ENCODE peak calls at places on chromosomes 2 and 18, in seven cellular contexts. S is neural crest cell; T is Kasumi-1; B is stimulated activated CD4-positive, alpha-beta T cell treated with anti-CD3 and anti-CD28 coated beads, Interleukin-4, amount 100 ng/mL, for 1 hour; C is progenitor cell of endocrine pancreas; W is hepatocyte; R is activated T-helper 9 cell treated with anti-CD3 and anti-CD28 coated beads, Interleukin-2, amount 50 U/mL, for 16 hours. X is an unnamed sample.

GRCh38 chr2:2879776-2880175 is 497.8 kb downstream of the EIPR1 start:
- DNase-seq in S (no peak), T (no peak), B (no peak), C (no peak), W (no peak), R (no peak), X (no peak)

GRCh38 chr2:109635426-109636289 is 21.5 kb downstream of the SOWAHC start:
- DNase-seq in S (no peak), T (no peak), B (no peak), C (no peak), W (no peak), R (no peak), X (no peak)

GRCh38 chr18:363327-364115 is 95.7 kb upstream of the THOC1 start:
- DNase-seq in S (no peak), T (peak; percentile 42), B (no peak), C (no peak), W (no peak), R (no peak), X (no peak)

GRCh38 chr2:6459138-6459537 is 406.6 kb downstream of the CMPK2 start:
- DNase-seq in S (no peak), T (no peak), B (no peak), C (no peak), W (no peak), R (no peak), X (no peak)

GRCh38 chr2:109239720-109240119 is 110.7 kb downstream of the SH3RF3 start:
- DNase-seq in S (no peak), T (no peak), B (no peak), C (no peak), W (peak; percentile 24), R (no peak), X (peak; percentile 49)

GRCh38 chr2:107068069-107068468 is 182.1 kb upstream of the ST6GAL2 start:
- DNase-seq in S (no peak), T (no peak), B (no peak), C (no peak), W (no peak), R (no peak), X (peak; percentile 83)

GRCh38 chr18:26317353-26317865 is 91.2 kb downstream of the TAF4B start:
- DNase-seq in S (no peak), T (no peak), B (no peak), C (no peak), W (no peak), R (no peak), X (no peak)

GRCh38 chr18:55841314-55841713 is 253.3 kb upstream of the TCF4 start:
- DNase-seq in S (no peak), T (no peak), B (no peak), C (no peak), W (no peak), R (no peak), X (no peak)

GRCh38 chr2:129439686-129440302 is 539.7 kb upstream of the RAB6C start:
- DNase-seq in S (no peak), T (no peak), B (no peak), C (no peak), W (no peak), R (no peak), X (no peak)

GRCh38 chr2:30147715-30148611 is 1.2 kb downstream of the YPEL5 start:
- DNase-seq in S (peak; percentile 78), T (peak; percentile 81), B (peak; percentile 81), C (peak; percentile 79), W (peak; percentile 92), R (peak; percentile 68), X (peak; percentile 76)

GRCh38 chr2:185208261-185208660 is 530.3 kb upstream of the FSIP2 start:
- DNase-seq in S (peak; percentile 26), T (peak; percentile 69), B (no peak), C (peak; percentile 35), W (peak; percentile 73), R (no peak), X (peak; percentile 91)

GRCh38 chr18:22267697-22268096 is 98.3 kb downstream of the GATA6 start:
- DNase-seq in S (no peak), T (no peak), B (no peak), C (no peak), W (peak; percentile 74), R (no peak), X (no peak)

GRCh38 chr2:9217838-9218770 is 11.5 kb downstream of the ASAP2 start:
- DNase-seq in S (no peak), T (no peak), B (no peak), C (no peak), W (no peak), R (no peak), X (no peak)

GRCh38 chr2:118169359-118170005 is 81.2 kb downstream of the INSIG2 start:
- DNase-seq in S (no peak), T (peak; percentile 43), B (peak; percentile 15), C (no peak), W (no peak), R (peak; percentile 5), X (no peak)

GRCh38 chr2:55901322-55901721 is 22.3 kb downstream of the EFEMP1 start:
- DNase-seq in S (no peak), T (no peak), B (no peak), C (no peak), W (peak; percentile 60), R (no peak), X (peak; percentile 9)

GRCh38 chr2:172246649-172247048 is 143.9 kb upstream of the DLX2 start:
- DNase-seq in S (no peak), T (peak; percentile 20), B (no peak), C (no peak), W (no peak), R (no peak), X (peak; percentile 92)

GRCh38 chr18:55247032-55247431 is 287.8 kb upstream of the CCDC68 start:
- DNase-seq in S (no peak), T (no peak), B (no peak), C (no peak), W (no peak), R (no peak), X (no peak)

GRCh38 chr2:155363349-155363888 is 664.9 kb downstream of the KCNJ3 start:
- DNase-seq in S (no peak), T (no peak), B (no peak), C (no peak), W (no peak), R (no peak), X (no peak)

GRCh38 chr2:99576775-99577174 is 87.0 kb upstream of the REV1 start:
- DNase-seq in S (no peak), T (no peak), B (no peak), C (no peak), W (no peak), R (no peak), X (no peak)

GRCh38 chr18:38611036-38611964 is 1045.7 kb upstream of the CELF4 start:
- DNase-seq in S (no peak), T (no peak), B (no peak), C (no peak), W (no peak), R (no peak), X (no peak)

GRCh38 chr18:33560686-33561370 is 17.2 kb upstream of the ASXL3 start:
- DNase-seq in S (no peak), T (no peak), B (no peak), C (no peak), W (peak; percentile 55), R (no peak), X (peak; percentile 69)

GRCh38 chr18:8260319-8260718 is 348.9 kb upstream of the RAB12 start:
- DNase-seq in S (no peak), T (no peak), B (no peak), C (no peak), W (no peak), R (no peak), X (peak; percentile 41)

GRCh38 chr2:47946593-47946992 is 40.3 kb upstream of the FBXO11 start:
- DNase-seq in S (no peak), T (no peak), B (no peak), C (no peak), W (no peak), R (no peak), X (no peak)

GRCh38 chr2:119123359-119123758 is 35.2 kb downstream of the C1QL2 start:
- DNase-seq in S (no peak), T (no peak), B (no peak), C (no peak), W (no peak), R (no peak), X (no peak)

GRCh38 chr2:30511122-30512083 is 64.4 kb downstream of the LCLAT1 start:
- DNase-seq in S (no peak), T (no peak), B (no peak), C (no peak), W (peak; percentile 21), R (no peak), X (peak; percentile 77)

GRCh38 chr2:71756280-71756906 is 303.0 kb downstream of the DYSF start:
- DNase-seq in S (no peak), T (no peak), B (no peak), C (no peak), W (no peak), R (no peak), X (no peak)

GRCh38 chr2:198371902-198372611 is 567.7 kb downstream of the PLCL1 start:
- DNase-seq in S (no peak), T (no peak), B (no peak), C (no peak), W (no peak), R (no peak), X (peak; percentile 93)

GRCh38 chr2:67213270-67213670 is 183.9 kb upstream of the ETAA1 start:
- DNase-seq in S (no peak), T (no peak), B (no peak), C (no peak), W (no peak), R (no peak), X (no peak)

GRCh38 chr2:172208881-172209325 is 106.2 kb upstream of the DLX2 start:
- DNase-seq in S (no peak), T (peak; percentile 53), B (no peak), C (no peak), W (no peak), R (no peak), X (no peak)

GRCh38 chr2:240155080-240156025 is 14.9 kb upstream of the OTOS start:
- DNase-seq in S (no peak), T (no peak), B (no peak), C (no peak), W (no peak), R (no peak), X (no peak)

GRCh38 chr18:44826418-44827259 is 146.0 kb downstream of the SETBP1 start:
- DNase-seq in S (no peak), T (peak; percentile 12), B (no peak), C (no peak), W (peak; percentile 78), R (no peak), X (peak; percentile 75)

GRCh38 chr2:142755191-142755590 is 122.3 kb upstream of the KYNU start:
- DNase-seq in S (no peak), T (no peak), B (no peak), C (no peak), W (no peak), R (no peak), X (no peak)

GRCh38 chr2:11872247-11872947 is 126.0 kb downstream of the LPIN1 start:
- DNase-seq in S (no peak), T (no peak), B (no peak), C (no peak), W (peak; percentile 18), R (no peak), X (peak; percentile 76)

GRCh38 chr2:45720210-45720609 is 68.7 kb downstream of the PRKCE start:
- DNase-seq in S (no peak), T (no peak), B (no peak), C (no peak), W (no peak), R (no peak), X (no peak)

GRCh38 chr2:167964650-167965404 is 282.6 kb downstream of the STK39 start:
- DNase-seq in S (no peak), T (peak; percentile 55), B (no peak), C (no peak), W (no peak), R (no peak), X (peak; percentile 41)

X was measured in DMS53.